ENCODE peak calls at places on chromosomes 7 and 10, in four cellular contexts. A, E, F and J are unnamed samples.
A peak's percentile ranks its signal among the peaks of the same experiment; 100 is the strongest.

GRCh38 chr7:20280475-20281351 is 50.0 kb upstream of the ITGB8 start:
- DNase-seq in A (no peak), E (no peak), F (no peak), J (peak; percentile 71)

GRCh38 chr7:148746139-148746538 is 47.4 kb downstream of the CUL1 start:
- DNase-seq in A (no peak), E (no peak), F (no peak), J (no peak)

GRCh38 chr10:30413996-30414576 is 19.9 kb upstream of the MAP3K8 start:
- DNase-seq in A (peak; percentile 61), E (peak; percentile 40), F (peak; percentile 45), J (peak; percentile 57)

GRCh38 chr10:84308021-84308420 is 20.4 kb upstream of the CCSER2 start:
- DNase-seq in A (no peak), E (no peak), F (peak; percentile 61), J (no peak)

GRCh38 chr10:13528138-13528874 is 508 bp downstream of the BEND7 start:
- DNase-seq in A (peak; percentile 32), E (no peak), F (no peak), J (no peak)

GRCh38 chr10:86827639-86828038 is 71.2 kb downstream of the BMPR1A start:
- DNase-seq in A (peak; percentile 81), E (no peak), F (no peak), J (no peak)

GRCh38 chr10:4006848-4007247 is 221.8 kb upstream of the KLF6 start:
- DNase-seq in A (no peak), E (no peak), F (no peak), J (no peak)

GRCh38 chr10:18681366-18681765 is 22.1 kb downstream of the ARL5B start:
- DNase-seq in A (no peak), E (no peak), F (no peak), J (no peak)

GRCh38 chr10:5800782-5801181 is 12.5 kb downstream of the GDI2 start:
- DNase-seq in A (no peak), E (no peak), F (no peak), J (no peak)

GRCh38 chr10:30034433-30035137 is 24.8 kb downstream of the JCAD start:
- DNase-seq in A (peak; percentile 39), E (no peak), F (no peak), J (no peak)

GRCh38 chr10:24012249-24012803 is 196.6 kb upstream of the KIAA1217 start:
- DNase-seq in A (peak; percentile 42), E (no peak), F (no peak), J (no peak)

GRCh38 chr10:24009736-24010135 is 199.2 kb upstream of the KIAA1217 start:
- DNase-seq in A (no peak), E (no peak), F (no peak), J (no peak)

GRCh38 chr10:24008164-24009066 is 200.5 kb upstream of the KIAA1217 start:
- DNase-seq in A (peak; percentile 53), E (no peak), F (no peak), J (peak; percentile 5)

GRCh38 chr10:24009115-24009514 is 199.8 kb upstream of the KIAA1217 start:
- DNase-seq in A (no peak), E (no peak), F (no peak), J (no peak)

DNA sequence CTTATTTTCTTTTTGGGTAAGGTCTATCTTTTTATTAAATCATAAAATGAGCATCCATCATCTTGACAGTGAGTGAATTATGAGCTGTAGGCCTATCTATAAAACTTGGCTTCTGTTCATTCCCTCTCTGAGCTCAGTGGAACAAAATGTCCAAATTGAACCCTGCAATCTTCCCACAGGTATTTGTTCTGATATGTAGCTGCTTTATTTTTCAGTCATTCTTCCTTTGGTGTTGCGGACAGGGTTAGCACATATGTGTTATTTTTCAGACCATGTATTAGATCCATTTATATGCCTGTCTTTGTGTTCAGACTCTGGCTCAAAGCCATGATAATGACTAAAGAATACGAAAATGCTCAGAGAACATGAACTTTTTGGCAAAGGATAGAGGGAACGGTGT is 201.6 kb upstream of the KIAA1217 start:
- DNase-seq in A (no peak), E (no peak), F (no peak), J (no peak)
- H3K27ac ChIP-seq in A (no peak overlapping the region), E (no peak overlapping the region), F (no peak overlapping the region), J (no peak overlapping the region)

GRCh38 chr10:22630229-22631174 is 83.9 kb downstream of the PIP4K2A start:
- DNase-seq in A (peak; percentile 85), E (no peak), F (peak; percentile 29), J (peak; percentile 26)
- H3K27ac ChIP-seq in A (no peak overlapping the region), E (no peak overlapping the region), F (peak overlapping the region; percentile 73), J (peak overlapping the region; percentile 57)

DNA sequence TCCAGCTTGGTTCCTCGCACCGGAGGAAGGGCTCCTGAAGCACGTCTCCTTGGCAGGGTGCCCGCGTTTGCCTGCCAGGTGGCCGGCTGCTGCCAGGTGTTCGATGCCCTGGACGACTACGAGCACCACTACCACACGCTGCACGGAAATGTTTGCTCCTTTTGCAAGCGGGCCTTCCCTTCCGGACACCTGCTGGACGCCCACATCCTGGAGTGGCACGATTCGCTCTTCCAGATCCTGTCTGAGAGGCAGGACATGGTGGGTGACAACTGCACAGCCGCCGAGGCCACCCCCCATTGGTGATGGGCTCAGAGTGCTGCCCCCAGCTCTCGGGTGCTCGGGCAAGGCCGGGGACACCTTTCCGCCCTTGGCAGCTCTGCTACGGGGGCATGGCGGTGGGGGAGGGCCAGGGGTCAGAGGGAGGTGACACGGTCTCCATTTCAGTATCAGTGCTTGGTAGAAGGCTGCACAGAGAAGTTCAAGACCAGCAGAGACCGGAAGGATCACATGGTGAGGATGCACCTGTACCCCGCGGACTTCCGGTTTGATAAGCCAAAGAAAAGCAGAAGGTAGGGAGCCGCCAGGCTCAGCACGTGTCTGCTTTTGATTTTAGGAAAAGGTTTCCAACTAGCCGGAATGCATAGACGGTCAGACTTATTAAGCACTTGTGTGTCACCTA is 1.1 kb downstream of the ZNF511 start:
- DNase-seq in A (no peak), E (no peak), F (no peak), J (no peak)
- H3K27ac ChIP-seq in A (no peak overlapping the region), E (peak overlapping the region; percentile 46), F (peak overlapping the region; percentile 12), J (no peak overlapping the region)

DNA sequence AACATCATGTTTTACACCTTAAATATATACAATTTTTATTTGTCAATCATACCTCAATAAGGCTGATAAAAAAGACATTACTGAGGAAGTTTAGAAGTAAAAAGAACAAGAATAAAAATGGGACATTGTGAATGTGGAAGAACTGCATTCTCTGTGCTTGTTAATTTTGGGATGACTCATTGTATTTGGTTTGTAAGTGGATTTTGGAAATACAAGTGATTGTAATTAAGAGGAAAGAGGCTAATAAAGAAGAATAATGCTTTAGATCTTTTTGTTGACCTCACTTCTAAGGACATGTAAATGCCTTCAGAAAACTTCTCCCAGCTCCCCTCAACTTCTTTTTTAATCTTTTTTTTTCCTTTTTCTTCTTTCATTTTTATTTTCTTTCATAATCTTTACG is 76.0 kb downstream of the HGF start:
- DNase-seq in A (no peak), E (no peak), F (no peak), J (no peak)
- H3K27ac ChIP-seq in A (no peak overlapping the region), E (no peak overlapping the region), F (no peak overlapping the region), J (no peak overlapping the region)

GRCh38 chr10:78337016-78337415 is 303.4 kb downstream of the RPS24 start:
- DNase-seq in A (no peak), E (no peak), F (no peak), J (no peak)
- H3K27ac ChIP-seq in A (no peak overlapping the region), E (no peak overlapping the region), F (no peak overlapping the region), J (no peak overlapping the region)

GRCh38 chr10:99809931-99810615 is 27.6 kb downstream of the ABCC2 start:
- DNase-seq in A (no peak), E (no peak), F (no peak), J (no peak)
- H3K27ac ChIP-seq in A (no peak overlapping the region), E (no peak overlapping the region), F (no peak overlapping the region), J (no peak overlapping the region)

GRCh38 chr7:130127404-130128395 is 57.4 kb downstream of the KLHDC10 start:
- DNase-seq in A (no peak), E (no peak), F (no peak), J (no peak)
- H3K27ac ChIP-seq in A (no peak overlapping the region), E (no peak overlapping the region), F (no peak overlapping the region), J (no peak overlapping the region)